ENCODE peak calls at places on chromosomes 6 and 20, in eight cellular contexts. D is cardiac fibroblast, H is epithelial cell of esophagus, F is A549, O is breast epithelium, K is colonic mucosa, N is DND-41, I is stomach. B is an unnamed sample.

GRCh38 chr6:45739058-45739457 is 276.6 kb downstream of the CLIC5 start:
- DNase-seq in D (no peak), H (no peak), F (no peak), O (no peak), K (no peak), N (no peak), I (no peak), B (no peak)

GRCh38 chr6:125732398-125732797 is 17.0 kb upstream of the HEY2 start:
- DNase-seq in D (no peak), H (no peak), F (no peak), O (no peak), K (no peak), N (no peak), I (no peak), B (no peak)

GRCh38 chr20:1265226-1265915 is 723 bp upstream of the SNPH start:
- DNase-seq in D (no peak), H (no peak), F (no peak), O (no peak), K (no peak), N (no peak), I (no peak), B (no peak)

GRCh38 chr6:33577106-33577535 is 3.0 kb downstream of the BAK1 start:
- DNase-seq in D (no peak), H (peak), F (no peak), O (peak), K (peak), N (no peak), I (peak), B (no peak)

GRCh38 chr6:161232467-161232866 is 41.4 kb downstream of the AGPAT4 start:
- DNase-seq in D (no peak), H (no peak), F (no peak), O (no peak), K (no peak), N (no peak), I (no peak), B (no peak)

GRCh38 chr20:29687438-29687837 is 1570.0 kb upstream of the DEFB115 start:
- DNase-seq in D (no peak), H (no peak), F (no peak), O (no peak), K (no peak), N (no peak), I (no peak), B (no peak)

GRCh38 chr6:146908786-146909185 is 295.4 kb upstream of the STXBP5 start:
- DNase-seq in D (no peak), H (no peak), F (no peak), O (no peak), K (no peak), N (no peak), I (no peak), B (no peak)

GRCh38 chr6:111995409-111995808 is 58.5 kb upstream of the CCN6 start:
- DNase-seq in D (no peak), H (peak), F (no peak), O (no peak), K (no peak), N (no peak), I (no peak), B (no peak)

GRCh38 chr6:15661815-15662245 is 998 bp downstream of the DTNBP1 start:
- DNase-seq in D (peak), H (no peak), F (no peak), O (no peak), K (no peak), N (no peak), I (no peak), B (no peak)

GRCh38 chr6:73299171-73300073 is 36.4 kb upstream of the KHDC1 start:
- DNase-seq in D (no peak), H (no peak), F (no peak), O (no peak), K (no peak), N (no peak), I (no peak), B (no peak)

GRCh38 chr6:2376429-2377355 is 131.3 kb upstream of the GMDS start:
- DNase-seq in D (peak), H (no peak), F (peak), O (peak), K (peak), N (no peak), I (no peak), B (no peak)

GRCh38 chr20:24863356-24863755 is 85.7 kb upstream of the CST7 start:
- DNase-seq in D (peak), H (no peak), F (no peak), O (no peak), K (no peak), N (no peak), I (no peak), B (no peak)

GRCh38 chr20:62246872-62247652 is 8.7 kb downstream of the OSBPL2 start:
- DNase-seq in D (no peak), H (no peak), F (no peak), O (peak), K (no peak), N (no peak), I (peak), B (no peak)

GRCh38 chr6:146944809-146945208 is 259.4 kb upstream of the STXBP5 start:
- DNase-seq in D (no peak), H (no peak), F (no peak), O (no peak), K (no peak), N (no peak), I (no peak), B (no peak)

GRCh38 chr6:54910326-54910952 is 63.9 kb downstream of the FAM83B start:
- DNase-seq in D (no peak), H (no peak), F (no peak), O (no peak), K (peak), N (no peak), I (no peak), B (no peak)
- H3K4me3 ChIP-seq in D (no peak), H (no peak), F (no peak), O (no peak), K (no peak), N (no peak), I (no peak), B (no peak)

GRCh38 chr6:558089-558488 is 98.8 kb downstream of the HUS1B start:
- DNase-seq in D (peak), H (no peak), F (no peak), O (no peak), K (no peak), N (no peak), I (no peak), B (no peak)
- TF ChIP-seq CTCF in D (peak), H (no peak), F (peak), O (no peak), K (peak), N (peak), I (no peak), B (no peak)

GRCh38 chr20:21102691-21103311 is 3.4 kb downstream of the LINC00237 start:
- DNase-seq in D (no peak), H (peak), F (no peak), O (no peak), K (peak), N (no peak), I (peak), B (peak)
- H3K4me3 ChIP-seq in D (no peak), H (no peak), F (peak), O (peak), K (peak), N (no peak), I (peak), B (peak)

DNA sequence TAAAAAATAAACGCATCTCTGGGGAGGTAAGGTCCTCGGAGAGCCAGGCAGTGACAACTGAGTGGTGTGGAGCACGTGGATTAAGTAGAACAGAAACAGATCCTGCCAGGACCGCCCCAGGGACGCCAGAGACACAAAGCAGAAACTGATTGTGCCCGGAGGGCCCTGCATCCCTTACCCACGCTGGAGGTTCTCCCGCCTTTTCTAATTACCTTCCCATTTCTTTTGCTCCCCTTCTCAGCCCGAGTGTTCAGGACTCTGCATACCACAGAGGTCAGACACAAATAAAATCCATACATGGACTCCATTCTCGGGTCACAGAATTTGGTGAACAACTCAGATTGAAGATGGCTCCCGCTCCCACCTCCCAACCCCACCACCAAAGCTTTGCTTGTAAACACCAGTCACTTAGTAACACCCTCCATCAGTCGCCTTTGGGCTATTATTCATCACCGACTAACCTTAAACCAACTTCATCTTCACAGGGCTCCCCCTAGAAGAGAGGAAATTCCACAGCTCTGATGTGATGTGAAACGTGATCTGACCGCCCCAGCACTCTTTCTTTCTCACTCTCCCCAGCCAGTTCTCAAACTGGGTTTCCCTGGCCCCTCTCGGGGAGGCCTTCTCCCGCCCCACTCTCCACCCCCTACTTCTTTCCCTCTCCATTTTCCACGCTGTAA is 32.6 kb upstream of the PIM1 start:
- DNase-seq in D (peak), H (peak), F (peak), O (no peak), K (peak), N (no peak), I (no peak), B (peak)
- TF ChIP-seq CTCF in D (no peak), H (no peak), F (no peak), O (no peak), K (no peak), N (no peak), I (no peak), B (no peak)

DNA sequence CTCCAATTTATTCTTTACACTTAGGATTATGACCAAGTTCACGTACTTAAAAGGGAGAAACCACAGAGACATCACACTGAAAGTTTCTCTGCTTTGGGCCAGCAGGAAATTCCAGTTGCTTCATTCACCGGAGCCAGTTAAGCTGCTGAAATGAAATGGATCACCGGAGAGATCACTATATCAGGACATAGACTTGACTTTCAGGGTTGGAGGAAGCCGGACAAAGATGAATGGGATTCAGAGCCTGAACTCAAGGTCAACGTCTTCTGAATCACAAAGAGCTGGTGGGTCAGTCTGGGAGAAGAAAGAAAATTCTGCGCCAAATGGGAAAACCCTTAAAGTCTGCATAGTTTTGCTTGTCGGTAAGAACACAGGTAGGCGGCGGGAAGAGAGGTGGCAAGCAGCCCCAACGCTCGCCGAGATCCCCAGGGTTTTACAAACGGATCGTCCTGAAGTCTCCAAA is 81.9 kb upstream of the CCDC28A start:
- DNase-seq in D (peak), H (peak), F (peak), O (peak), K (no peak), N (no peak), I (peak), B (no peak)
- H3K4me3 ChIP-seq in D (peak), H (peak), F (peak), O (peak), K (peak), N (no peak), I (peak), B (no peak)